ENCODE peak calls at places on chromosome 19, in six cellular contexts. V is effector CD4-positive, alpha-beta T cell; L is NCI-H82; U is GM20000; Z is left cardiac atrium; J is activated T-cell treated with anti-CD3 and anti-CD28 coated beads, Interleukin-2, amount 50 U/mL, for 72 hours. S is an unnamed sample.

GRCh38 chr19:29119582-29119981 is 93.4 kb downstream of the UQCRFS1 start:
- DNase-seq in V (no peak), L (no peak), U (no peak), Z (no peak), J (no peak), S (no peak)

GRCh38 chr19:51460164-51460992 is 2.1 kb upstream of the SIGLEC8 start:
- DNase-seq in V (no peak), L (peak; percentile 55), U (no peak), Z (no peak), J (no peak), S (no peak)

GRCh38 chr19:49338691-49339363 is 3.6 kb downstream of the CD37 start:
- DNase-seq in V (no peak), L (peak; percentile 70), U (peak; percentile 56), Z (peak; percentile 83), J (no peak), S (no peak)

GRCh38 chr19:49680473-49681351 is 3.6 kb downstream of the PRMT1 start:
- DNase-seq in V (peak; percentile 93), L (peak; percentile 98), U (peak; percentile 96), Z (peak; percentile 91), J (peak; percentile 95), S (peak; percentile 90)

GRCh38 chr19:38544569-38545315 is 73.0 kb downstream of the MAP4K1 start:
- DNase-seq in V (no peak), L (peak; percentile 72), U (no peak), Z (no peak), J (no peak), S (no peak)

GRCh38 chr19:54325631-54326030 is 12.7 kb upstream of the LILRA5 start:
- DNase-seq in V (no peak), L (no peak), U (no peak), Z (no peak), J (no peak), S (no peak)

GRCh38 chr19:49801966-49802661 is 11.0 kb downstream of the FUZ start:
- DNase-seq in V (no peak), L (peak; percentile 94), U (no peak), Z (peak; percentile 92), J (no peak), S (no peak)

GRCh38 chr19:58519087-58519354 is 589 bp downstream of the ZBTB45 start:
- DNase-seq in V (peak; percentile 47), L (peak; percentile 89), U (peak; percentile 67), Z (peak; percentile 75), J (peak; percentile 60), S (peak; percentile 29)

GRCh38 chr19:51341066-51341465 is 873 bp downstream of the VSIG10L start:
- DNase-seq in V (no peak), L (no peak), U (no peak), Z (peak; percentile 21), J (no peak), S (no peak)

GRCh38 chr19:17415107-17415506 is 4.7 kb upstream of the MVB12A start:
- DNase-seq in V (no peak), L (peak; percentile 99), U (no peak), Z (no peak), J (no peak), S (no peak)

GRCh38 chr19:19774354-19775033 is 41.6 kb upstream of the ZNF14 start:
- DNase-seq in V (no peak), L (no peak), U (no peak), Z (no peak), J (no peak), S (no peak)

GRCh38 chr19:9130965-9131364 is 4.2 kb upstream of the OR7G3 start:
- DNase-seq in V (no peak), L (no peak), U (peak; percentile 23), Z (no peak), J (no peak), S (peak; percentile 39)

GRCh38 chr19:15265849-15266248 is 33.6 kb upstream of the EPHX3 start:
- DNase-seq in V (no peak), L (no peak), U (no peak), Z (peak; percentile 92), J (no peak), S (no peak)

GRCh38 chr19:30312582-30313352 is 59.4 kb upstream of the ZNF536 start:
- DNase-seq in V (no peak), L (peak; percentile 12), U (no peak), Z (no peak), J (no peak), S (no peak)

GRCh38 chr19:55210120-55210493 is 806 bp upstream of the PTPRH start:
- DNase-seq in V (no peak), L (no peak), U (no peak), Z (no peak), J (no peak), S (no peak)

GRCh38 chr19:46515879-46516350 is 20.2 kb upstream of the PNMA8B start:
- DNase-seq in V (no peak), L (peak; percentile 73), U (peak; percentile 56), Z (no peak), J (no peak), S (no peak)

GRCh38 chr19:3375221-3376088 is 9.1 kb downstream of the NFIC start:
- DNase-seq in V (no peak), L (no peak), U (no peak), Z (peak; percentile 94), J (no peak), S (no peak)

GRCh38 chr19:29323046-29323971 is 110.4 kb upstream of the UQCRFS1 start:
- DNase-seq in V (no peak), L (no peak), U (no peak), Z (no peak), J (no peak), S (no peak)

GRCh38 chr19:55042344-55042678 is 4.2 kb upstream of the GP6 start:
- DNase-seq in V (no peak), L (no peak), U (no peak), Z (no peak), J (no peak), S (no peak)